ENCODE peak calls at places on chromosomes 12 and 14, in seven cellular contexts. S, B, W, P, V, O and K are unnamed samples.

GRCh38 chr12:111275308-111275707 is 93.6 kb downstream of the PHETA1 start:
- DNase-seq in P (no peak), O (no peak), B (no peak), V (no peak), S (no peak), W (no peak), K (no peak)

GRCh38 chr14:96215845-96216244 is 11.2 kb downstream of the BDKRB2 start:
- DNase-seq in P (no peak), S (no peak), B (no peak), W (no peak), O (no peak), V (no peak), K (no peak)

GRCh38 chr12:52364061-52364460 is 3.2 kb downstream of the KRT85 start:
- DNase-seq in P (no peak), B (no peak), W (no peak), S (no peak), O (no peak), V (no peak), K (no peak)

GRCh38 chr12:9244894-9245293 is 36.7 kb upstream of the PZP start:
- DNase-seq in W (no peak), B (peak; percentile 60), V (no peak), S (peak; percentile 4), P (no peak), O (no peak), K (peak; percentile 46)

GRCh38 chr12:130764475-130765185 is 48.5 kb upstream of the RIMBP2 start:
- DNase-seq in P (peak; percentile 55), W (no peak), S (peak; percentile 76), V (no peak), B (no peak), O (no peak), K (peak; percentile 21)

GRCh38 chr12:79360269-79360668 is 330.5 kb downstream of the PAWR start:
- DNase-seq in S (no peak), P (no peak), V (no peak), B (no peak), O (no peak), W (no peak), K (no peak)

GRCh38 chr12:54404061-54405004 is 14.7 kb downstream of the ITGA5 start:
- DNase-seq in O (peak; percentile 97), W (no peak), P (peak; percentile 77), S (peak; percentile 66), V (no peak), B (no peak), K (peak; percentile 57)

GRCh38 chr14:83300454-83301064 is 1766.9 kb upstream of the SEL1L start:
- DNase-seq in S (peak; percentile 19), P (no peak), O (peak; percentile 47), W (no peak), B (peak; percentile 4), V (no peak), K (no peak)

GRCh38 chr12:49446571-49446970 is 79.3 kb downstream of the SPATS2 start:
- DNase-seq in S (no peak), O (no peak), W (no peak), B (no peak), P (no peak), V (no peak), K (no peak)

GRCh38 chr14:77498120-77498979 is at the start of gene ISM2:
- DNase-seq in O (peak; percentile 78), S (peak; percentile 32), B (peak; percentile 86), V (no peak), P (peak; percentile 65), W (no peak), K (peak; percentile 36)

GRCh38 chr12:67681145-67681778 is 32.7 kb downstream of the DYRK2 start:
- DNase-seq in S (peak; percentile 33), O (no peak), W (no peak), V (no peak), B (no peak), P (no peak), K (no peak)

GRCh38 chr14:68753696-68754095 is 39.2 kb downstream of the ZFP36L1 start:
- DNase-seq in B (no peak), S (no peak), P (no peak), V (no peak), O (no peak), W (no peak), K (no peak)

GRCh38 chr12:57547366-57548315 is 649 bp upstream of the DCTN2 start:
- DNase-seq in S (no peak), O (no peak), B (no peak), P (no peak), V (no peak), W (no peak), K (no peak)

GRCh38 chr12:62839869-62840268 is 95.1 kb downstream of the PPM1H start:
- DNase-seq in B (no peak), V (no peak), S (no peak), P (no peak), W (no peak), O (no peak), K (no peak)

GRCh38 chr14:61608245-61609142 is 86.8 kb upstream of the HIF1A start:
- DNase-seq in O (no peak), W (no peak), S (no peak), V (no peak), P (peak; percentile 54), B (no peak), K (no peak)

GRCh38 chr12:73106296-73106695 is 834.1 kb downstream of the TRHDE start:
- DNase-seq in V (no peak), P (no peak), O (peak; percentile 15), S (no peak), W (no peak), B (no peak), K (no peak)

GRCh38 chr14:67372833-67373232 is 12.7 kb downstream of the EIF2S1 start:
- DNase-seq in S (no peak), W (no peak), P (no peak), B (no peak), V (no peak), O (no peak), K (no peak)

GRCh38 chr12:4282103-4282891 is 8.7 kb downstream of the CCND2 start:
- DNase-seq in P (no peak), B (no peak), W (no peak), O (no peak), V (no peak), S (no peak), K (no peak)

GRCh38 chr14:96576359-96576758 is 74.2 kb downstream of the PAPOLA start:
- DNase-seq in V (no peak), P (no peak), B (no peak), S (no peak), W (no peak), O (no peak), K (no peak)

GRCh38 chr14:35470775-35471174 is 63.2 kb upstream of the INSM2 start:
- DNase-seq in S (no peak), P (no peak), O (peak; percentile 72), V (no peak), B (no peak), W (no peak), K (no peak)

GRCh38 chr12:129701536-129702165 is 202.2 kb downstream of the TMEM132D start:
- DNase-seq in W (no peak), B (no peak), S (no peak), P (no peak), V (no peak), O (peak; percentile 2), K (no peak)

GRCh38 chr12:33586576-33586975 is 147.0 kb upstream of the SYT10 start:
- DNase-seq in P (no peak), B (no peak), V (no peak), O (no peak), W (no peak), S (no peak), K (no peak)

GRCh38 chr12:52267699-52268098 is 6.7 kb upstream of the KRT86 start:
- DNase-seq in W (no peak), V (no peak), S (no peak), B (no peak), P (no peak), O (no peak), K (no peak)

GRCh38 chr12:118436002-118436724 is 59.8 kb downstream of the SUDS3 start:
- DNase-seq in S (peak; percentile 27), V (no peak), O (peak; percentile 83), P (no peak), W (no peak), B (peak; percentile 36), K (peak; percentile 28)
- TF ChIP-seq CTCF in S (peak; percentile 29), V (no peak), O (peak; percentile 91), P (peak; percentile 28), W (no peak), B (peak; percentile 48), K (no peak)

DNA sequence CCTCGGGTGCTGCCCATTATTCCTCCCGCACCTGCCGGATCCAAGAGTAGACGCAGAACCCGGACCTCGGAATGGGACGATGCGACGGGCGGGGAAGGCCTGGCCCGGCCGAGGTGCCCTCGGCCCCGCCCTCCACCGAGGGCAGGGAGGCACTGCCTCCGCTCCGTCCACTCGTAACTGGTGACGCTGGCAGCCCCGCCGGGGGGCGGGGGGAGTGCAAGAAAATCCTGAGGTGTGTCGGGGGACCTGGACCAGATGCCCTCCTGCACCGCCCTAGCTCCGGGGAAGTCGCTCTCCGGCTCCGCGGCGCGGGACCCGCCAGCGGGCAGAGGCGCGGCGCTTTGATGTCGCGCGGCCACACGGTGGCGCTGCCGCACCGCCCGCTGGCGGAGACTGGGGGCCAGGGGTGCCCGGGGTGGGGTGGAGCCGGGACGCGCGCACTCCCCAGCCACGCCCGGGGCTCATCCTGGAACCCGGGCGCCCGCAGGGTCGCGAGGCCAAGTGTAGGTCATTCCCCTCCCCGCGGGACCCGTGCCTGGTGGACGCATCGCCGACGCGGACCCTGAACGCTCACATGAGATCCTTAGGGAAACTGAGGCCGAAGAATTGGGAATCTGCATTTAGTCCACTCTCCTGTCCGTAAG is 202.8 kb downstream of the TTC8 start:
- DNase-seq in B (peak; percentile 89), V (peak; percentile 88), S (peak; percentile 28), P (peak; percentile 75), O (peak; percentile 80), W (peak; percentile 71), K (peak; percentile 62)
- TF ChIP-seq CTCF in B (peak; percentile 84), V (peak; percentile 97), S (peak; percentile 96), P (peak; percentile 99), O (peak; percentile 84), W (peak; percentile 90), K (peak; percentile 88)

GRCh38 chr12:88579572-88579940 is 715 bp downstream of the KITLG start:
- DNase-seq in O (no peak), P (peak; percentile 31), S (peak; percentile 29), W (peak; percentile 70), V (no peak), B (peak; percentile 9), K (peak; percentile 52)

GRCh38 chr12:88578821-88579518 is 1.3 kb downstream of the KITLG start:
- DNase-seq in V (no peak), O (peak; percentile 77), B (peak; percentile 12), W (no peak), S (peak; percentile 52), P (peak; percentile 28), K (peak; percentile 54)

GRCh38 chr12:88578274-88578673 is 2.0 kb downstream of the KITLG start:
- DNase-seq in P (no peak), V (no peak), O (no peak), S (no peak), B (no peak), W (no peak), K (no peak)

GRCh38 chr12:88577537-88577936 is 2.7 kb downstream of the KITLG start:
- DNase-seq in W (no peak), V (no peak), S (peak; percentile 19), B (no peak), P (no peak), O (no peak), K (peak; percentile 28)

GRCh38 chr12:88579941-88580871 is at the start of gene KITLG:
- DNase-seq in W (peak; percentile 86), V (peak; percentile 89), B (peak; percentile 58), S (peak; percentile 84), P (peak; percentile 79), O (peak; percentile 92), K (peak; percentile 89)
- TF ChIP-seq CTCF in W (peak; percentile 6), V (peak; percentile 36), B (no peak), S (peak; percentile 49), P (no peak), O (peak; percentile 32), K (no peak)

GRCh38 chr14:104143071-104143470 is 4.7 kb downstream of the KIF26A start:
- DNase-seq in W (peak; percentile 50), P (peak; percentile 15), V (no peak), S (no peak), O (no peak), B (no peak), K (no peak)
- TF ChIP-seq CTCF in W (no peak), P (no peak), V (no peak), S (no peak), O (no peak), B (no peak), K (no peak)